ENCODE peak calls at places on chromosome 20, in four cellular contexts. Y is T-helper 9 cell, L is HTR-8/SVneo, K is HT-29. E is an unnamed sample.

GRCh38 chr20:47392015-47392720 is 35.7 kb upstream of the ZMYND8 start:
- DNase-seq in L (peak), K (peak), Y (no peak), E (no peak)

GRCh38 chr20:46803446-46804020 is 91.1 kb upstream of the EYA2 start:
- DNase-seq in Y (no peak), L (no peak), K (no peak), E (no peak)

GRCh38 chr20:43919686-43920403 is 5.2 kb downstream of the TOX2 start:
- DNase-seq in Y (no peak), K (no peak), L (no peak), E (no peak)

GRCh38 chr20:856361-856775 is 22.9 kb downstream of the FAM110A start:
- DNase-seq in L (peak), Y (no peak), K (peak), E (no peak)

GRCh38 chr20:43843096-43843964 is 71.3 kb upstream of the TOX2 start:
- DNase-seq in Y (no peak), L (peak), K (no peak), E (no peak)

GRCh38 chr20:43820742-43821330 is 93.8 kb upstream of the TOX2 start:
- DNase-seq in K (no peak), L (no peak), Y (no peak), E (no peak)

GRCh38 chr20:17643531-17644188 is 38.4 kb downstream of the RRBP1 start:
- DNase-seq in K (no peak), L (no peak), Y (no peak), E (no peak)

GRCh38 chr20:49276201-49276894 is 1.5 kb downstream of the ZNFX1 start:
- DNase-seq in Y (peak), L (peak), K (peak), E (no peak)

E was measured in progenitor cell of endocrine pancreas.